ENCODE peak calls at places on chromosomes 13 and 19, in seven cellular contexts. One of them, this sample, is unnamed.

GRCh38 chr19:11964858-11965645 is at the start of gene ZNF763:
- DNase-seq in CD8-positive, alpha-beta T cell: peak
- DNase-seq in left lung: peak
- DNase-seq in CD4-positive, alpha-beta T cell: peak
- DNase-seq in colonic mucosa: peak
- DNase-seq in thyroid gland: peak
- DNase-seq in A549: no peak
- DNase-seq in this sample: peak

GRCh38 chr19:51200071-51200470 is 24.8 kb upstream of the CD33 start:
- DNase-seq in left lung: no peak
- DNase-seq in thyroid gland: no peak
- DNase-seq in CD8-positive, alpha-beta T cell: no peak
- DNase-seq in CD4-positive, alpha-beta T cell: no peak
- DNase-seq in colonic mucosa: no peak
- DNase-seq in A549: no peak
- DNase-seq in this sample: no peak

GRCh38 chr19:40596608-40597328 is 4.4 kb upstream of the LTBP4 start:
- DNase-seq in thyroid gland: peak
- DNase-seq in CD8-positive, alpha-beta T cell: no peak
- DNase-seq in CD4-positive, alpha-beta T cell: no peak
- DNase-seq in A549: peak
- DNase-seq in colonic mucosa: peak
- DNase-seq in left lung: peak
- DNase-seq in this sample: no peak

GRCh38 chr13:113047587-113047986 is 58.0 kb upstream of the F7 start:
- DNase-seq in thyroid gland: no peak
- DNase-seq in CD8-positive, alpha-beta T cell: no peak
- DNase-seq in A549: no peak
- DNase-seq in colonic mucosa: no peak
- DNase-seq in CD4-positive, alpha-beta T cell: no peak
- DNase-seq in left lung: no peak
- DNase-seq in this sample: no peak

GRCh38 chr13:99836291-99836690 is 135.3 kb downstream of the ZIC5 start:
- DNase-seq in thyroid gland: no peak
- DNase-seq in CD8-positive, alpha-beta T cell: no peak
- DNase-seq in CD4-positive, alpha-beta T cell: no peak
- DNase-seq in colonic mucosa: no peak
- DNase-seq in left lung: no peak
- DNase-seq in A549: no peak
- DNase-seq in this sample: no peak

GRCh38 chr19:54889566-54889965 is 15.5 kb downstream of the FCAR start:
- DNase-seq in CD8-positive, alpha-beta T cell: no peak
- DNase-seq in colonic mucosa: no peak
- DNase-seq in left lung: no peak
- DNase-seq in CD4-positive, alpha-beta T cell: no peak
- DNase-seq in A549: no peak
- DNase-seq in thyroid gland: no peak
- DNase-seq in this sample: no peak

GRCh38 chr13:37540228-37540627 is 58.3 kb downstream of the POSTN start:
- DNase-seq in thyroid gland: no peak
- DNase-seq in CD4-positive, alpha-beta T cell: no peak
- DNase-seq in left lung: no peak
- DNase-seq in CD8-positive, alpha-beta T cell: no peak
- DNase-seq in A549: no peak
- DNase-seq in colonic mucosa: no peak
- DNase-seq in this sample: no peak

GRCh38 chr13:114151565-114152284 is 19.3 kb upstream of the RASA3 start:
- DNase-seq in colonic mucosa: peak
- DNase-seq in thyroid gland: no peak
- DNase-seq in CD4-positive, alpha-beta T cell: peak
- DNase-seq in left lung: peak
- DNase-seq in CD8-positive, alpha-beta T cell: peak
- DNase-seq in A549: no peak
- DNase-seq in this sample: no peak

GRCh38 chr19:13597625-13598024 is 91.3 kb upstream of the CACNA1A start:
- DNase-seq in A549: peak
- DNase-seq in CD8-positive, alpha-beta T cell: peak
- DNase-seq in thyroid gland: peak
- DNase-seq in CD4-positive, alpha-beta T cell: no peak
- DNase-seq in colonic mucosa: peak
- DNase-seq in left lung: no peak
- DNase-seq in this sample: no peak

GRCh38 chr13:25204843-25205242 is 32.8 kb upstream of the AMER2 start:
- DNase-seq in colonic mucosa: no peak
- DNase-seq in left lung: no peak
- DNase-seq in A549: no peak
- DNase-seq in CD4-positive, alpha-beta T cell: peak
- DNase-seq in thyroid gland: peak
- DNase-seq in CD8-positive, alpha-beta T cell: no peak
- DNase-seq in this sample: no peak

GRCh38 chr19:32870981-32871451 is 1.4 kb upstream of the SLC7A9 start:
- DNase-seq in thyroid gland: no peak
- DNase-seq in left lung: no peak
- DNase-seq in CD8-positive, alpha-beta T cell: no peak
- DNase-seq in A549: no peak
- DNase-seq in colonic mucosa: no peak
- DNase-seq in CD4-positive, alpha-beta T cell: no peak
- DNase-seq in this sample: no peak

GRCh38 chr19:42115705-42116104 is 16.5 kb downstream of the POU2F2 start:
- DNase-seq in colonic mucosa: no peak
- DNase-seq in CD4-positive, alpha-beta T cell: no peak
- DNase-seq in CD8-positive, alpha-beta T cell: no peak
- DNase-seq in A549: no peak
- DNase-seq in thyroid gland: no peak
- DNase-seq in left lung: no peak
- DNase-seq in this sample: no peak

GRCh38 chr13:28707629-28708427 is 10.9 kb downstream of the SLC46A3 start:
- DNase-seq in A549: no peak
- DNase-seq in thyroid gland: no peak
- DNase-seq in colonic mucosa: no peak
- DNase-seq in CD4-positive, alpha-beta T cell: no peak
- DNase-seq in left lung: no peak
- DNase-seq in CD8-positive, alpha-beta T cell: no peak
- DNase-seq in this sample: no peak

GRCh38 chr13:41006951-41007350 is 12.2 kb downstream of the ELF1 start:
- DNase-seq in A549: no peak
- DNase-seq in CD4-positive, alpha-beta T cell: no peak
- DNase-seq in left lung: no peak
- DNase-seq in colonic mucosa: no peak
- DNase-seq in CD8-positive, alpha-beta T cell: no peak
- DNase-seq in thyroid gland: no peak
- DNase-seq in this sample: no peak

GRCh38 chr13:112959701-112960542 is 9.1 kb upstream of the MCF2L start:
- DNase-seq in colonic mucosa: no peak
- DNase-seq in thyroid gland: no peak
- DNase-seq in CD8-positive, alpha-beta T cell: no peak
- DNase-seq in CD4-positive, alpha-beta T cell: no peak
- DNase-seq in A549: no peak
- DNase-seq in left lung: peak
- DNase-seq in this sample: no peak

GRCh38 chr19:16618248-16618647 is 9.8 kb downstream of the MED26 start:
- DNase-seq in CD8-positive, alpha-beta T cell: no peak
- DNase-seq in left lung: no peak
- DNase-seq in A549: no peak
- DNase-seq in colonic mucosa: no peak
- DNase-seq in thyroid gland: no peak
- DNase-seq in CD4-positive, alpha-beta T cell: no peak
- DNase-seq in this sample: no peak

GRCh38 chr19:16621165-16621800 is 6.7 kb downstream of the MED26 start:
- DNase-seq in CD8-positive, alpha-beta T cell: no peak
- DNase-seq in left lung: no peak
- DNase-seq in A549: no peak
- DNase-seq in colonic mucosa: no peak
- DNase-seq in thyroid gland: no peak
- DNase-seq in CD4-positive, alpha-beta T cell: no peak
- DNase-seq in this sample: no peak

GRCh38 chr19:16620018-16620417 is 8.0 kb downstream of the MED26 start:
- DNase-seq in A549: no peak
- DNase-seq in colonic mucosa: no peak
- DNase-seq in CD4-positive, alpha-beta T cell: no peak
- DNase-seq in left lung: no peak
- DNase-seq in thyroid gland: no peak
- DNase-seq in CD8-positive, alpha-beta T cell: no peak
- DNase-seq in this sample: no peak

GRCh38 chr19:16619456-16619855 is 8.5 kb downstream of the MED26 start:
- DNase-seq in colonic mucosa: no peak
- DNase-seq in A549: no peak
- DNase-seq in thyroid gland: peak
- DNase-seq in CD8-positive, alpha-beta T cell: no peak
- DNase-seq in left lung: no peak
- DNase-seq in CD4-positive, alpha-beta T cell: no peak
- DNase-seq in this sample: no peak

GRCh38 chr19:16620584-16620983 is 7.4 kb downstream of the MED26 start:
- DNase-seq in A549: no peak
- DNase-seq in CD4-positive, alpha-beta T cell: no peak
- DNase-seq in thyroid gland: no peak
- DNase-seq in CD8-positive, alpha-beta T cell: no peak
- DNase-seq in colonic mucosa: no peak
- DNase-seq in left lung: no peak
- DNase-seq in this sample: no peak
- H3K27ac ChIP-seq in A549: no peak
- H3K27ac ChIP-seq in CD4-positive, alpha-beta T cell: no peak
- H3K27ac ChIP-seq in thyroid gland: no peak
- H3K27ac ChIP-seq in CD8-positive, alpha-beta T cell: no peak
- H3K27ac ChIP-seq in colonic mucosa: no peak
- H3K27ac ChIP-seq in left lung: no peak
- H3K27ac ChIP-seq in this sample: no peak

DNA sequence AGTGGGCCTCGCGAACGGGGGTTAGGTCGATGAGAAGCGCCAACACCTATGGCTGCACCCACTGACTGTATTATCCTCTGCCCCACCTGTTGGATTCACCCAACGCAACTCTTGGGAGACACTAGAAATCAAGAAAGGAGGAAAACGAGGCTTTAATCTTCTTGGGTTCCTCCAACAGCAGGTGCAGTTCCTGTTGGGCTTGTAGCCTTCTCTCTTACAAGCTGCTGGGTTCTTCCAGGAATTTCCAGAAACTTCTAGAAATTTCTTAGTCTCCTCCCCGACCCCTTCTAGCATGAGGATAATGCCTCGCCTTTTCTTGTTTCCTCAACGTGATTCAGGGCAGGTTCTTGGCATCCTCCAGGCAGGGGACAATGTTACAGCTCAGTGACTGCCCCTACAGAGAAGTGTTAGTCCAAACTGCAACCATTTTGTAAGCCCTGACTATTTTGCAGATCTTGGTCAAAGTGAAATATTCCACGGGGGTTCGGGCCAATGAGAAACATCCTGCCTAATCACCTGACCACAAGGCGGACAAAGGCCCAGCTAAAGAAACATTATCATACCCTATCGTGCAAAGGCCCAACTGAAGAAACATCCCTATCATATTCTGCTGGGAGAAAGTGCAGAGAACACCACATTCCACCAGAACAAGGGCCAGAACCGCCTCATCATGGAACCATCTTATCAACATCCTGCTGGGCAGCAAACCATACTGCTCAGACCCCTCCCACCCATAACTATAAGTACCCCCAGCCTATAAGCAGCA is 598 bp upstream of the PNMA8A start:
- DNase-seq in thyroid gland: no peak
- DNase-seq in A549: no peak
- DNase-seq in left lung: no peak
- DNase-seq in colonic mucosa: no peak
- DNase-seq in CD4-positive, alpha-beta T cell: no peak
- DNase-seq in CD8-positive, alpha-beta T cell: no peak
- DNase-seq in this sample: no peak
- H3K27ac ChIP-seq in thyroid gland: peak
- H3K27ac ChIP-seq in A549: peak
- H3K27ac ChIP-seq in left lung: no peak
- H3K27ac ChIP-seq in colonic mucosa: no peak
- H3K27ac ChIP-seq in CD4-positive, alpha-beta T cell: no peak
- H3K27ac ChIP-seq in CD8-positive, alpha-beta T cell: no peak
- H3K27ac ChIP-seq in this sample: peak

GRCh38 chr19:19477705-19478383 is 37.5 kb downstream of the TSSK6 start:
- DNase-seq in CD4-positive, alpha-beta T cell: no peak
- DNase-seq in left lung: no peak
- DNase-seq in colonic mucosa: peak
- DNase-seq in A549: no peak
- DNase-seq in CD8-positive, alpha-beta T cell: no peak
- DNase-seq in thyroid gland: no peak
- DNase-seq in this sample: no peak

GRCh38 chr19:19475845-19476828 is 39.2 kb downstream of the TSSK6 start:
- DNase-seq in thyroid gland: no peak
- DNase-seq in CD8-positive, alpha-beta T cell: no peak
- DNase-seq in colonic mucosa: no peak
- DNase-seq in CD4-positive, alpha-beta T cell: no peak
- DNase-seq in A549: peak
- DNase-seq in left lung: no peak
- DNase-seq in this sample: no peak

GRCh38 chr19:19471682-19472081 is 43.7 kb downstream of the TSSK6 start:
- DNase-seq in left lung: no peak
- DNase-seq in colonic mucosa: no peak
- DNase-seq in A549: no peak
- DNase-seq in CD8-positive, alpha-beta T cell: no peak
- DNase-seq in CD4-positive, alpha-beta T cell: no peak
- DNase-seq in thyroid gland: no peak
- DNase-seq in this sample: no peak

GRCh38 chr19:19470579-19470978 is 44.8 kb downstream of the TSSK6 start:
- DNase-seq in A549: no peak
- DNase-seq in colonic mucosa: no peak
- DNase-seq in thyroid gland: no peak
- DNase-seq in CD4-positive, alpha-beta T cell: no peak
- DNase-seq in CD8-positive, alpha-beta T cell: no peak
- DNase-seq in left lung: no peak
- DNase-seq in this sample: no peak

DNA sequence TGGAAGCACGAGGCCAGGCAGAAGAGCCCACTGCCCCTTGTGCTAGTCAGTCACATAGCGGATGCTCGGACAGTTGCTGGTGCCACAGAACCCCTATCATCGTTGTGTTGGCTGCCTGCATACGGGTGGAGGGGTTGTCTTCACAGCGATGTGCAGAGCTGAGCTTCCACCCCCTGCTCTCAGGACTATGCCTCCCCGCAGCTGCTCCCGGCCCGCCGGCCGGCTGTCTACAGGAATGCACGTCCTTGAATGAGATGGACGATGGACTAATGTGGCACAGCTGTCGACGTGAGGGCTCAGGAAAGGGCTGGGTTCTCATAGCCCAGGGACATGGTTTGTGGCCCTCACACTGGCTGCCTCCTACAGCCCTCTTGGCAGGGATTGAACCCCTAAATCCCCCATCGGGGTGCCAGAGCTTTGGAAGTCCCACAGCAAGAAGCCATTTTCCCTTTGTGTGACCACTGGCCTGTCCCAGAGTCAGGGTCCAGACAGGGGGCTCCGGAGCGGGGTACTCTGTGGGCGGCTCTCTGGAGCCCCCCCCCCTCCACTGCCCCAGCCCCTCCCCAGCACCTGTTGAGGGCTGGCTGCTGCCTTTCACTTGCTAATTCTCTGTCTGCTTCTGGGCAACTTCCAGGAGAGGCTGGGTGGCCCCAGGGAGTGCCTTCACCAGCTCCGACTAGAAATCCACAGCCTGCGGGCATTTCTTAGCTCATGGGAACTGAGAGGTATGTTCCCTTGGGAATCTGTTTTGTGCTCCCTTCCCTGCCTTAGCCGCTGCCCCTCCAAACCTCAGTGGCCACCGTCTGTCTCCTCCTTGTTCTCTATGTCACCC is 40.2 kb downstream of the TSSK6 start:
- DNase-seq in A549: no peak
- DNase-seq in CD4-positive, alpha-beta T cell: no peak
- DNase-seq in CD8-positive, alpha-beta T cell: no peak
- DNase-seq in left lung: no peak
- DNase-seq in thyroid gland: no peak
- DNase-seq in colonic mucosa: no peak
- DNase-seq in this sample: no peak
- H3K27ac ChIP-seq in A549: no peak
- H3K27ac ChIP-seq in CD4-positive, alpha-beta T cell: peak
- H3K27ac ChIP-seq in CD8-positive, alpha-beta T cell: no peak
- H3K27ac ChIP-seq in left lung: peak
- H3K27ac ChIP-seq in thyroid gland: no peak
- H3K27ac ChIP-seq in colonic mucosa: no peak
- H3K27ac ChIP-seq in this sample: no peak

GRCh38 chr19:5307655-5308054 is 33.0 kb downstream of the PTPRS start:
- DNase-seq in CD8-positive, alpha-beta T cell: no peak
- DNase-seq in CD4-positive, alpha-beta T cell: no peak
- DNase-seq in thyroid gland: no peak
- DNase-seq in colonic mucosa: no peak
- DNase-seq in A549: no peak
- DNase-seq in left lung: no peak
- DNase-seq in this sample: no peak
- H3K27ac ChIP-seq in CD8-positive, alpha-beta T cell: no peak
- H3K27ac ChIP-seq in CD4-positive, alpha-beta T cell: no peak
- H3K27ac ChIP-seq in thyroid gland: no peak
- H3K27ac ChIP-seq in colonic mucosa: no peak
- H3K27ac ChIP-seq in A549: no peak
- H3K27ac ChIP-seq in left lung: no peak
- H3K27ac ChIP-seq in this sample: no peak